ENCODE peak calls at places on chromosomes 6 and 20, in four cellular contexts. Y is upper lobe of left lung, K is cardiac muscle cell, J is PC-3. P is an unnamed sample. For H3K27me3, the result is how much of the 10 kb centered on the place peaks cover.

GRCh38 chr20:59159822-59160740 is 3.5 kb upstream of the ZNF831 start:
- DNase-seq in Y (no peak), J (no peak), K (peak), P (no peak)

GRCh38 chr6:66930559-66931290 is 1223.7 kb upstream of the EYS start:
- DNase-seq in K (no peak), Y (no peak), J (peak), P (no peak)

GRCh38 chr6:41036188-41036587 is 2.8 kb downstream of the UNC5CL start:
- DNase-seq in Y (no peak), J (peak), K (no peak), P (no peak)

GRCh38 chr6:158002951-158003853 is 21.5 kb downstream of the SYNJ2 start:
- DNase-seq in Y (no peak), K (no peak), J (no peak), P (peak)

GRCh38 chr6:63509652-63510352 is 62.5 kb upstream of the LOC128125822 start:
- DNase-seq in J (no peak), K (no peak), Y (no peak), P (peak)

GRCh38 chr6:52507557-52508260 is 69.2 kb downstream of the TRAM2 start:
- DNase-seq in J (peak), K (no peak), Y (no peak), P (peak)

GRCh38 chr6:35552285-35552917 is 39.7 kb upstream of the TULP1 start:
- DNase-seq in Y (no peak), K (no peak), J (peak), P (no peak)

GRCh38 chr6:6712258-6712978 is 123.9 kb downstream of the LY86 start:
- DNase-seq in J (peak), K (no peak), Y (no peak), P (no peak)

GRCh38 chr6:142907017-142907470 is 37.9 kb downstream of the HIVEP2 start:
- DNase-seq in K (no peak), J (no peak), Y (no peak), P (no peak)

GRCh38 chr6:27668442-27669275 is 195.8 kb upstream of the ZNF184 start:
- DNase-seq in K (peak), Y (no peak), J (peak), P (peak)

GRCh38 chr6:25925808-25926325 is 4.6 kb downstream of the SLC17A2 start:
- DNase-seq in K (no peak), J (no peak), Y (no peak), P (no peak)

GRCh38 chr6:53492860-53493634 is 51.9 kb downstream of the GCLC start:
- DNase-seq in J (peak), K (peak), Y (no peak), P (peak)

GRCh38 chr6:108587258-108588059 is 26.7 kb downstream of the FOXO3 start:
- DNase-seq in Y (no peak), J (peak), K (no peak), P (peak)

GRCh38 chr6:136647363-136647763 is 97.1 kb upstream of the MAP7 start:
- DNase-seq in Y (no peak), K (no peak), J (no peak), P (no peak)

GRCh38 chr6:135496805-135497411 is 632 bp downstream of the AHI1 start:
- DNase-seq in Y (no peak), K (no peak), J (no peak), P (no peak)

DNA sequence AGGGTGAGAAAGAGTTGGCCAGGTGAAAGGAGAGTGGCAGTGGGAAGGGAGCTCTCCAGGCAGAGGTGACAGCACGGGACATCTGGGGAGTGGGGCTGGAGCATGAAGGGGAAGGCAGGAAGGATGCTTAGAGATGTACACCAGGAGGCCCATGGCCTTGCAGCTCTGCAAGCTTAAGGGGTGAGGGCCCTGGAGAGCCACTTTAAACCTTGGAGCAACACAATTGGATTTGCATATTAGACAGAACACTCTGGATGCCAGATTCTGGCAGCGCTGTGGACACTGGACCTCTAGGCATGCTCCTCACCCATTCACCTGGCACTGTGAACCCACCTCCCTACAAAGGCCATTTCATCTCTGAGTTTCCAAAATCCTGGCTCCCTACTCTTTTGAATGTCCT is 3.7 kb upstream of the CD40 start:
- DNase-seq in J (no peak), Y (no peak), K (no peak), P (no peak)
- H3K27me3 ChIP-seq in J (under half), Y (under half), K (under half), P (under half)

GRCh38 chr6:167574431-167575097 is 249.7 kb downstream of the TTLL2 start:
- DNase-seq in K (no peak), Y (peak), J (no peak), P (no peak)
- H3K4me3 ChIP-seq in K (no peak), Y (no peak), J (no peak), P (no peak)

GRCh38 chr20:61623451-61623850 is 371.4 kb downstream of the CDH4 start:
- DNase-seq in J (no peak), Y (no peak), K (no peak), P (no peak)

GRCh38 chr20:61620174-61620573 is 368.1 kb downstream of the CDH4 start:
- DNase-seq in K (no peak), J (no peak), Y (no peak), P (no peak)

GRCh38 chr20:61619751-61620150 is 367.7 kb downstream of the CDH4 start:
- DNase-seq in K (no peak), J (no peak), Y (no peak), P (no peak)

GRCh38 chr20:61626412-61626811 is 374.4 kb downstream of the CDH4 start:
- DNase-seq in K (no peak), J (no peak), Y (no peak), P (no peak)

DNA sequence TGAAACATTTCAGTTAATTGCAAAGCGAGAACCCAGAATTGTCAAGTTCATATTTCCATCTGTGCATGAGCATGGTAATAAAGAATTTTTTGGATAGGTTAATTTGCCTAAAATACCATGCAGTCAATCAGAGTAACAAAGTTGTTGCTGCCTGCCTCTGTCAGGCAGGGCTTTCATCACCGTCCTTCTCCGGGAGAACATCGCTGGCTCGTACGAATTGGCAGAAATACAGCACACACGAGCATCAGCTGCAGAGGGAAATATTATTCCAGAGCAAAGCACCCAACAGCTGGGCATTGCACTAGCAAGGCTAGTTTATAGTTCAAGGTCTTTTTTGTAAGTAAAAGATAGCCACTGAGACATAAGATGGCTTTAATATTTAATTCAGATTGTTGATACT is 369.3 kb downstream of the CDH4 start:
- DNase-seq in K (no peak), J (no peak), Y (no peak), P (no peak)
- H3K27me3 ChIP-seq in K (under half), J (half or more), Y (under half), P (under half)

GRCh38 chr6:124963416-124964083 is 1.3 kb downstream of the RNF217 start:
- DNase-seq in J (peak), K (peak), Y (no peak), P (peak)

GRCh38 chr6:124961784-124962611 is at the start of gene RNF217:
- DNase-seq in Y (peak), K (peak), J (peak), P (peak)

GRCh38 chr6:124964764-124965105 is 2.5 kb downstream of the RNF217 start:
- DNase-seq in Y (no peak), J (peak), K (no peak), P (no peak)

GRCh38 chr6:124962617-124963415 is 579 bp downstream of the RNF217 start:
- DNase-seq in Y (peak), J (peak), K (peak), P (peak)

GRCh38 chr6:124964084-124964763 is 2.0 kb downstream of the RNF217 start:
- DNase-seq in Y (no peak), J (no peak), K (no peak), P (peak)
- H3K4me3 ChIP-seq in Y (no peak), J (peak), K (peak), P (peak)

DNA sequence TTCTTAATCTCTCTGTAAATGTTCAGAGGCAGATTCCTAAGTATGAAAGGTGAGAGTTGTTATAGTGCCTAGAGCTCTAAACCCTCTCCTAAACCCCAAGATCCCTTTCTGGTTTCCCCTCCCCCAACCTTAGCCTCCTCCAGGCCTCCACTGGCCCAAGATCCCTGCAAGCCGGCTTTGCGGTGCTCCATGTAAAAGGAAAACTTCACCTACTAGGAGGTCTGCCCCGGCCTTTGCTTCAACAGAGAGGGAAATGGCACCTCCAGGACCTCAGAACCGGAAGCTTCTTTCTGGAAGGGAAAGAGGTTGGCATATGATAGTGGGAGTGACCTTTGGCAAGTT is 2.3 kb downstream of the RRBP1 start:
- DNase-seq in K (peak), Y (no peak), J (no peak), P (no peak)
- H3K27me3 ChIP-seq in K (under half), Y (under half), J (under half), P (under half)